ENCODE peak calls at places on chromosome 3, in ten cellular contexts. One of them, this sample, is unnamed.

GRCh38 chr3:190003730-190004129 is 117.0 kb downstream of the P3H2 start:
- DNase-seq in stimulated activated CD4-positive, alpha-beta T cell treated with anti-CD3 and anti-CD28 coated beads, Interleukin-1b, Interleukin-23, amount 100 ng/mL, for 4 hours: no peak
- DNase-seq in A172: peak; percentile 95
- DNase-seq in mesothelial cell of epicardium: no peak
- DNase-seq in SK-N-SH: no peak
- DNase-seq in H1: no peak
- DNase-seq in activated CD8-positive, alpha-beta T cell treated with anti-CD3 and anti-CD28 coated beads, Interleukin-2, amount 10 ng/mL, durations not matched to agents 7 days and 5 days: no peak
- DNase-seq in endothelial cell: no peak
- DNase-seq in B cell: no peak
- DNase-seq in COLO829: peak; percentile 12
- DNase-seq in this sample: no peak

GRCh38 chr3:52086939-52087675 is 30.7 kb upstream of the DUSP7 start:
- DNase-seq in stimulated activated CD4-positive, alpha-beta T cell treated with anti-CD3 and anti-CD28 coated beads, Interleukin-1b, Interleukin-23, amount 100 ng/mL, for 4 hours: no peak
- DNase-seq in A172: peak; percentile 40
- DNase-seq in mesothelial cell of epicardium: no peak
- DNase-seq in SK-N-SH: no peak
- DNase-seq in H1: no peak
- DNase-seq in activated CD8-positive, alpha-beta T cell treated with anti-CD3 and anti-CD28 coated beads, Interleukin-2, amount 10 ng/mL, durations not matched to agents 7 days and 5 days: peak; percentile 27
- DNase-seq in endothelial cell: no peak
- DNase-seq in B cell: no peak
- DNase-seq in COLO829: no peak
- DNase-seq in this sample: no peak

GRCh38 chr3:136651585-136651984 is 100.6 kb downstream of the STAG1 start:
- DNase-seq in stimulated activated CD4-positive, alpha-beta T cell treated with anti-CD3 and anti-CD28 coated beads, Interleukin-1b, Interleukin-23, amount 100 ng/mL, for 4 hours: no peak
- DNase-seq in A172: no peak
- DNase-seq in mesothelial cell of epicardium: no peak
- DNase-seq in SK-N-SH: no peak
- DNase-seq in H1: no peak
- DNase-seq in activated CD8-positive, alpha-beta T cell treated with anti-CD3 and anti-CD28 coated beads, Interleukin-2, amount 10 ng/mL, durations not matched to agents 7 days and 5 days: no peak
- DNase-seq in endothelial cell: no peak
- DNase-seq in B cell: no peak
- DNase-seq in COLO829: no peak
- DNase-seq in this sample: no peak

GRCh38 chr3:30462725-30463124 is 143.7 kb upstream of the TGFBR2 start:
- DNase-seq in stimulated activated CD4-positive, alpha-beta T cell treated with anti-CD3 and anti-CD28 coated beads, Interleukin-1b, Interleukin-23, amount 100 ng/mL, for 4 hours: no peak
- DNase-seq in A172: no peak
- DNase-seq in mesothelial cell of epicardium: no peak
- DNase-seq in SK-N-SH: no peak
- DNase-seq in H1: no peak
- DNase-seq in activated CD8-positive, alpha-beta T cell treated with anti-CD3 and anti-CD28 coated beads, Interleukin-2, amount 10 ng/mL, durations not matched to agents 7 days and 5 days: no peak
- DNase-seq in endothelial cell: no peak
- DNase-seq in B cell: no peak
- DNase-seq in COLO829: no peak
- DNase-seq in this sample: no peak

GRCh38 chr3:143199998-143200909 is 80.7 kb downstream of the CHST2 start:
- DNase-seq in stimulated activated CD4-positive, alpha-beta T cell treated with anti-CD3 and anti-CD28 coated beads, Interleukin-1b, Interleukin-23, amount 100 ng/mL, for 4 hours: no peak
- DNase-seq in A172: peak; percentile 22
- DNase-seq in mesothelial cell of epicardium: no peak
- DNase-seq in SK-N-SH: no peak
- DNase-seq in H1: no peak
- DNase-seq in activated CD8-positive, alpha-beta T cell treated with anti-CD3 and anti-CD28 coated beads, Interleukin-2, amount 10 ng/mL, durations not matched to agents 7 days and 5 days: no peak
- DNase-seq in endothelial cell: no peak
- DNase-seq in B cell: no peak
- DNase-seq in COLO829: no peak
- DNase-seq in this sample: no peak

GRCh38 chr3:187290561-187290960 is 976 bp downstream of the MASP1 start:
- DNase-seq in stimulated activated CD4-positive, alpha-beta T cell treated with anti-CD3 and anti-CD28 coated beads, Interleukin-1b, Interleukin-23, amount 100 ng/mL, for 4 hours: no peak
- DNase-seq in A172: no peak
- DNase-seq in mesothelial cell of epicardium: no peak
- DNase-seq in SK-N-SH: no peak
- DNase-seq in H1: no peak
- DNase-seq in activated CD8-positive, alpha-beta T cell treated with anti-CD3 and anti-CD28 coated beads, Interleukin-2, amount 10 ng/mL, durations not matched to agents 7 days and 5 days: no peak
- DNase-seq in endothelial cell: no peak
- DNase-seq in B cell: no peak
- DNase-seq in COLO829: no peak
- DNase-seq in this sample: no peak

GRCh38 chr3:17632401-17633100 is 109.9 kb downstream of the TBC1D5 start:
- DNase-seq in stimulated activated CD4-positive, alpha-beta T cell treated with anti-CD3 and anti-CD28 coated beads, Interleukin-1b, Interleukin-23, amount 100 ng/mL, for 4 hours: no peak
- DNase-seq in A172: peak; percentile 80
- DNase-seq in mesothelial cell of epicardium: no peak
- DNase-seq in SK-N-SH: no peak
- DNase-seq in H1: no peak
- DNase-seq in activated CD8-positive, alpha-beta T cell treated with anti-CD3 and anti-CD28 coated beads, Interleukin-2, amount 10 ng/mL, durations not matched to agents 7 days and 5 days: peak; percentile 34
- DNase-seq in endothelial cell: no peak
- DNase-seq in B cell: no peak
- DNase-seq in COLO829: peak; percentile 33
- DNase-seq in this sample: no peak

GRCh38 chr3:33184863-33185262 is 33.7 kb downstream of the SUSD5 start:
- DNase-seq in stimulated activated CD4-positive, alpha-beta T cell treated with anti-CD3 and anti-CD28 coated beads, Interleukin-1b, Interleukin-23, amount 100 ng/mL, for 4 hours: no peak
- DNase-seq in A172: no peak
- DNase-seq in mesothelial cell of epicardium: no peak
- DNase-seq in SK-N-SH: no peak
- DNase-seq in H1: no peak
- DNase-seq in activated CD8-positive, alpha-beta T cell treated with anti-CD3 and anti-CD28 coated beads, Interleukin-2, amount 10 ng/mL, durations not matched to agents 7 days and 5 days: no peak
- DNase-seq in endothelial cell: no peak
- DNase-seq in B cell: no peak
- DNase-seq in COLO829: no peak
- DNase-seq in this sample: no peak